ENCODE peak calls at places on chromosomes 12 and 14, in five cellular contexts. M, A, I, F and R are unnamed samples.

GRCh38 chr14:91009501-91010152 is 50.8 kb downstream of the RPS6KA5 start:
- DNase-seq in I (no peak), A (no peak), M (no peak), F (no peak), R (no peak)

GRCh38 chr14:89667983-89668382 is 250.9 kb upstream of the FOXN3 start:
- DNase-seq in F (no peak), M (no peak), A (no peak), I (no peak), R (no peak)

GRCh38 chr12:11623382-11623781 is 26.1 kb upstream of the ETV6 start:
- DNase-seq in F (no peak), M (no peak), I (no peak), A (peak), R (no peak)

GRCh38 chr12:38983117-38983571 is 77.8 kb upstream of the CPNE8 start:
- DNase-seq in M (no peak), A (peak), I (no peak), F (no peak), R (no peak)

GRCh38 chr14:30214456-30215090 is 286.9 kb upstream of the PRKD1 start:
- DNase-seq in I (no peak), A (peak), M (no peak), F (peak), R (peak)

GRCh38 chr12:131163189-131163738 is 209.6 kb downstream of the ADGRD1 start:
- DNase-seq in F (no peak), M (no peak), I (no peak), A (no peak), R (no peak)

GRCh38 chr14:22598896-22599244 is 770 bp downstream of the ABHD4 start:
- DNase-seq in A (peak), M (no peak), I (no peak), F (peak), R (peak)

GRCh38 chr12:9813821-9814798 is 13.2 kb upstream of the KLRF1 start:
- DNase-seq in F (peak), A (peak), M (peak), I (peak), R (peak)

GRCh38 chr12:108699955-108700563 is 31.3 kb downstream of the CORO1C start:
- DNase-seq in M (no peak), I (no peak), F (peak), A (no peak), R (no peak)

GRCh38 chr14:57293851-57294837 is 25.4 kb downstream of the AP5M1 start:
- DNase-seq in I (no peak), F (peak), A (no peak), M (no peak), R (no peak)

GRCh38 chr12:49108958-49109404 is 1.7 kb downstream of the LMBR1L start:
- DNase-seq in I (no peak), F (peak), M (no peak), A (peak), R (no peak)

GRCh38 chr14:102390064-102390463 is 27.3 kb downstream of the TECPR2 start:
- DNase-seq in M (no peak), F (peak), A (peak), I (no peak), R (no peak)

GRCh38 chr14:73739899-73740685 is 25.9 kb upstream of the PNMA1 start:
- DNase-seq in I (no peak), F (no peak), M (no peak), A (no peak), R (no peak)

GRCh38 chr12:53210843-53211242 is 3.8 kb upstream of the ITGB7 start:
- DNase-seq in F (no peak), A (no peak), M (no peak), I (no peak), R (no peak)

GRCh38 chr14:104388011-104388521 is 191.5 kb upstream of the C14orf180 start:
- DNase-seq in I (no peak), M (no peak), A (no peak), F (no peak), R (no peak)

GRCh38 chr14:77989441-77989891 is 180.7 kb upstream of the NRXN3 start:
- DNase-seq in A (no peak), I (no peak), F (no peak), M (no peak), R (no peak)

GRCh38 chr12:54301428-54302045 is 722 bp upstream of the NFE2 start:
- DNase-seq in F (no peak), I (peak), A (peak), M (peak), R (no peak)

GRCh38 chr14:46259536-46259935 is 392.0 kb downstream of the RPL10L start:
- DNase-seq in M (peak), F (no peak), A (no peak), I (peak), R (no peak)

GRCh38 chr14:68899033-68899603 is 80.0 kb downstream of the ACTN1 start:
- DNase-seq in A (no peak), F (no peak), I (no peak), M (no peak), R (no peak)

GRCh38 chr12:6277982-6278438 is 32.5 kb upstream of the PLEKHG6 start:
- DNase-seq in F (no peak), M (no peak), A (no peak), I (no peak), R (peak)

GRCh38 chr12:17992002-17992656 is 97.9 kb downstream of the RERGL start:
- DNase-seq in F (peak), M (peak), A (peak), I (no peak), R (peak)

GRCh38 chr14:64663174-64663573 is 41.0 kb upstream of the PLEKHG3 start:
- DNase-seq in A (no peak), M (no peak), I (no peak), F (peak), R (no peak)

GRCh38 chr14:100015251-100015655 is 50.0 kb upstream of the EVL start:
- DNase-seq in F (peak), I (no peak), A (no peak), M (no peak), R (no peak)

GRCh38 chr12:63086149-63086915 is 64.7 kb downstream of the AVPR1A start:
- DNase-seq in F (no peak), M (no peak), A (no peak), I (no peak), R (no peak)

DNA sequence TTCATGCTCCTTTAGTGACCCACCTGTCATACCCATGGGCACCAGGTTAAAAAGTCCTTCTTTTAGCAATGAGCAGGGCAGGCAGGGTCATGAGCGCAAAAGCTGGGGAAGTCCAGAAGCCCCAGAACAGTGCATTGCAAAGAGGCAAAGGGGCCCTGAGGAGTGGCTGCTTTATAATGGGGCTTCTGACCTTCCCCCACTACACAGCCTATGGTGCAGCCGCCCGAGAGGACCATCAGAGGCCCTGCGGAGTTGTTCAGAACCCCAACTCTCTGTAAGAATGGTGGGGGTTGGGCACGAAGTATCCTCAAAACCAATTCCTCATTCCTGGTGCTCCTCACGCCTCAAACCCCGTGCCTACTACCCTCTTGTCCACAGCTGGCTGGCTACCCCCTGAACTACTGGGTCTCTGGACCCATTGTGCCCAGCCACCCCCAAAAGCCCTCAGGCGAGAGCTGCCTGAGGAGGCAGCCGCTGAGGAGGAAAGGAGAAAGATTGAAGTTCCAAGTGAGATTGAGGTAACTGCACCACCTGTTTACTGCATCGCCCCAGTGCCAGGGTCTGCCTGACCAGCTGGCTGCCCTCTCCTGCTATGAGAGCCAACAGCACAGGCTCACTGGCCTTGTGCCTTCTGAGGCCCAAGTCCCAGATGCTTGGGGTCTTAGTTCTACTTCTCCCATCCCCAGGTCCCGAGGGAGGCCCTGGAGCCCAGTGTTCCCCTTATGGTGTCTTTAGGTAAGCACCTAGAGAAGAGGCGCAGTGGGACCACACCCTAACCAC is 6.7 kb downstream of the REC8 start:
- DNase-seq in F (no peak), A (no peak), M (no peak), I (no peak), R (no peak)
- TF ChIP-seq JUN in F (no peak), A (no peak), M (no peak), I (no peak), R (no peak)

GRCh38 chr12:116222358-116222757 is 55.1 kb downstream of the MED13L start:
- DNase-seq in I (no peak), M (no peak), A (peak), F (peak), R (peak)

GRCh38 chr12:116215021-116215420 is 62.5 kb downstream of the MED13L start:
- DNase-seq in M (no peak), I (no peak), F (no peak), A (no peak), R (no peak)

GRCh38 chr12:116217045-116217444 is 60.4 kb downstream of the MED13L start:
- DNase-seq in M (no peak), A (no peak), I (no peak), F (no peak), R (no peak)

GRCh38 chr12:116216022-116216756 is 61.3 kb downstream of the MED13L start:
- DNase-seq in A (no peak), F (no peak), I (no peak), M (no peak), R (no peak)

GRCh38 chr12:116220756-116221155 is 56.7 kb downstream of the MED13L start:
- DNase-seq in M (no peak), I (no peak), A (no peak), F (no peak), R (no peak)
- TF ChIP-seq CTCF in M (no peak), I (no peak), A (no peak), F (no peak), R (no peak)

GRCh38 chr14:98840511-98840910 is 431.5 kb downstream of the BCL11B start:
- DNase-seq in M (no peak), I (no peak), A (no peak), F (no peak), R (no peak)
- TF ChIP-seq JUN in M (no peak), I (no peak), A (no peak), F (no peak), R (no peak)

GRCh38 chr12:121295123-121295745 is 1.3 kb downstream of the CAMKK2 start:
- DNase-seq in I (no peak), M (no peak), F (peak), A (peak), R (peak)

GRCh38 chr12:121294151-121294889 is 2.2 kb downstream of the CAMKK2 start:
- DNase-seq in F (no peak), A (no peak), M (no peak), I (no peak), R (no peak)

GRCh38 chr12:121299662-121300061 is 3.2 kb upstream of the CAMKK2 start:
- DNase-seq in F (no peak), I (no peak), A (no peak), M (no peak), R (no peak)

GRCh38 chr12:121295746-121296617 is 527 bp downstream of the CAMKK2 start:
- DNase-seq in M (peak), I (peak), A (peak), F (peak), R (peak)

GRCh38 chr12:121296618-121297476 is at the start of gene CAMKK2:
- DNase-seq in I (peak), A (peak), F (peak), M (peak), R (peak)
- TF ChIP-seq CTCF in I (no peak), A (peak), F (peak), M (no peak), R (peak)

DNA sequence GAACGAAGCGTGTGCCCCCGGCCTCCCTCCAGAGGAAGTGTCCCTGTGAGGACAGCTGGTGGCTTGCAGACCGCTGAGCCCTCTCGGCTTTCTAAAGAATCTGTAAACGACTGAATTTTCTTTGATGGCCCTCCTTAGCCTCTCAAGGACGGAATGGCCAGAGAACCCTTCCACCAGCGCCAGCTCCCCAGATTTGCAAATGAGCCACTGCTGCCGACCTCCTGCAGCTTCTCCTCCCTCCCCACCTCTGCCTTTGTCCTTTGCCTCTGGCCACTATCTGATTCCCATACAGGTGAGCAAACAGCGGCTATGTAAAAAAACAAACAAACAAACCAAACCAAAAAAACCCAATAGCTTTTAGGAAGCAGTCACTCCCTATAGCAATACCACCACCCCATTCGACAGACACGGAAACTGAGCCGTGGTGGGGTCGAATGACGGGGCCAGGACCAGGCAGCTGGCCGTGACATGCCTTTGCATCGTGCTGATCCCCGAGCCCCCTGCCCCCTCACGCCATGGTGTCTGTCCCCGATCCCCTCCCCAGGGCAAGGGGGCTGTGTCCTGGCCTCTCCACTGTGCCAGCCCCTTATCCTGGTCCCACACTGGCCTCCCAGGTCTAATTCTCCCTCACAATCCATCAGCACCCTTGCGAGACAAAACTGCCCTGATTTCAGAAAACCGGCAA is 23.6 kb downstream of the RFLNA start:
- DNase-seq in A (no peak), M (peak), F (no peak), I (peak), R (no peak)
- TF ChIP-seq JUN in A (no peak), M (no peak), F (no peak), I (no peak), R (no peak)